ENCODE peak calls at places on chromosomes 12 and 14, in six cellular contexts. Z is HepG2, P is K562, M is GM12878, B is GM12891, C is H1. J is an unnamed sample.

GRCh38 chr12:130281157-130281799 is 56.4 kb upstream of the PIWIL1 start:
- DNase-seq in Z (no peak), P (peak; percentile 50), M (no peak), B (no peak), C (peak; percentile 29), J (no peak)

GRCh38 chr12:7190268-7191055 is 976 bp downstream of the PEX5 start:
- DNase-seq in Z (peak; percentile 12), P (peak; percentile 9), M (no peak), B (peak; percentile 15), C (no peak), J (no peak)

GRCh38 chr14:97319691-97320090 is 522.5 kb downstream of the VRK1 start:
- DNase-seq in Z (no peak), P (no peak), M (no peak), B (no peak), C (no peak), J (no peak)

GRCh38 chr12:109720152-109720855 is 6.7 kb downstream of the FAM222A start:
- DNase-seq in Z (no peak), P (no peak), M (no peak), B (no peak), C (no peak), J (no peak)

GRCh38 chr14:46147486-46147885 is 504.1 kb downstream of the RPL10L start:
- DNase-seq in Z (no peak), P (no peak), M (no peak), B (no peak), C (no peak), J (no peak)

GRCh38 chr14:24673534-24674203 is 39.7 kb upstream of the GZMB start:
- DNase-seq in Z (no peak), P (no peak), M (peak; percentile 71), B (no peak), C (no peak), J (no peak)

GRCh38 chr14:24398943-24399801 is at the start of gene NYNRIN:
- DNase-seq in Z (no peak), P (peak; percentile 42), M (no peak), B (no peak), C (no peak), J (no peak)

GRCh38 chr12:123614531-123614930 is 12.6 kb downstream of the DDX55 start:
- DNase-seq in Z (no peak), P (no peak), M (no peak), B (no peak), C (no peak), J (no peak)

GRCh38 chr12:109753054-109753401 is 39.4 kb downstream of the FAM222A start:
- DNase-seq in Z (no peak), P (no peak), M (no peak), B (no peak), C (no peak), J (no peak)

GRCh38 chr12:90959538-90960139 is 4.7 kb upstream of the CCER1 start:
- DNase-seq in Z (peak; percentile 26), P (peak; percentile 50), M (no peak), B (no peak), C (no peak), J (no peak)

GRCh38 chr12:119780786-119781434 is 96.2 kb downstream of the CIT start:
- DNase-seq in Z (peak; percentile 37), P (peak; percentile 62), M (no peak), B (no peak), C (no peak), J (no peak)

GRCh38 chr12:53575502-53576264 is 50.5 kb downstream of the ATF7 start:
- DNase-seq in Z (no peak), P (peak; percentile 24), M (no peak), B (no peak), C (no peak), J (no peak)

GRCh38 chr14:50045039-50045711 is 71.2 kb downstream of the VCPKMT start:
- DNase-seq in Z (peak; percentile 82), P (peak; percentile 48), M (peak; percentile 54), B (peak; percentile 45), C (no peak), J (peak; percentile 54)

GRCh38 chr12:30794591-30795409 is 40.0 kb upstream of the CAPRIN2 start:
- DNase-seq in Z (peak; percentile 67), P (peak; percentile 39), M (no peak), B (no peak), C (peak; percentile 59), J (no peak)

GRCh38 chr14:66009104-66009503 is 477.1 kb upstream of the CCDC196 start:
- DNase-seq in Z (no peak), P (no peak), M (no peak), B (no peak), C (no peak), J (no peak)

GRCh38 chr12:95956557-95957145 is 13.5 kb downstream of the AMDHD1 start:
- DNase-seq in Z (no peak), P (no peak), M (no peak), B (no peak), C (no peak), J (no peak)

GRCh38 chr14:22319526-22320352 is 269.3 kb downstream of the DAD1 start:
- DNase-seq in Z (peak; percentile 80), P (peak; percentile 53), M (peak; percentile 42), B (no peak), C (no peak), J (no peak)

GRCh38 chr12:108686753-108687152 is 44.6 kb downstream of the CORO1C start:
- DNase-seq in Z (no peak), P (no peak), M (no peak), B (no peak), C (no peak), J (no peak)
- TF ChIP-seq POLR2A in Z (no peak), P (no peak), M (no peak), B (no peak), C (no peak), J (no peak)

DNA sequence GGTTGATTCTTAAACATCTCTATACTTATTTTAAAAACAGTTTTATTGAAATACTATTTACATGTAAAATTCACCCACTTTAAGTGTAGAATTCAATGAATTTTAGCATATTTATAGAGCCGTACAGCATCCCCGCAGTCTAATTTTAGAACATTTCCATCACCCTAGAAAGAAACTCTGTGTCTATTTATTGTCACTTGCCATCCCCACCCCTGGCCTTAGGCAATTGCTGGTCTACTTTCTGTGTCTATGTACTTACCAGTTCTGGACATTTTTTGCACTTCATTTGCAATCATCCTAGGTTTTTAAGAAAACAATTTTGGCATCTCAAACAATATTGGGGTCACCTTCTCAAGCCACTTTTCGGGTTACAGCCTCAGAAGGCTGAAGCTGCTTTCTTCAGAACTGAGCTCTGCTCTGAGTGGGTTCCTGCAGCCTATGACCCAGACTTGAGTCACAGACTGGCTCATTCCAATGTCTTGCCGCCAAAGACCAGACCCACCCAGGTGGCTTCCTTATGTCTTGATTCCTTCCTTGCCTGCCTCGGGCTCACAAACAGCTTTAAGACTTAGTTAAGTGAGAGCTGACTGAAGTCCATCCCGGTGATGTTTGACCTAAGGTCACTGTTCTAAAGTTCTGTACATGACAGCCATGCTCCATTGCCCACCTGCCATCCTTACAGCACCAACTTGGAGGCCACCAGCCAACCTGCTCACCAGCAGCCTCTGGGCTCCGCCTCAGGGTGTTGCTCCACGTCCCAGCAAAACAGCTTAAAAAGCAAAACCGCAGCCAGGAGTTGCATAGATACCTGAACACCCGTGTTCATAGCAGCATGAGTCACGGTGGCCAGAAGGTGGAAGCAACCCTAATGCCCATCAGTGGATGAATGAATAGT is 131.5 kb downstream of the CHST11 start:
- DNase-seq in Z (no peak), P (no peak), M (no peak), B (no peak), C (no peak), J (no peak)
- TF ChIP-seq TAF1 in Z (no peak), P (no peak), M (no peak), B (no peak), C (no peak), J (no peak)

GRCh38 chr14:74955229-74955999 is at the start of gene PGF:
- DNase-seq in Z (no peak), P (peak; percentile 59), M (no peak), B (no peak), C (no peak), J (peak; percentile 55)
- TF ChIP-seq POLR2A in Z (peak; percentile 78), P (no peak), M (no peak), B (no peak), C (peak; percentile 62), J (no peak)

DNA sequence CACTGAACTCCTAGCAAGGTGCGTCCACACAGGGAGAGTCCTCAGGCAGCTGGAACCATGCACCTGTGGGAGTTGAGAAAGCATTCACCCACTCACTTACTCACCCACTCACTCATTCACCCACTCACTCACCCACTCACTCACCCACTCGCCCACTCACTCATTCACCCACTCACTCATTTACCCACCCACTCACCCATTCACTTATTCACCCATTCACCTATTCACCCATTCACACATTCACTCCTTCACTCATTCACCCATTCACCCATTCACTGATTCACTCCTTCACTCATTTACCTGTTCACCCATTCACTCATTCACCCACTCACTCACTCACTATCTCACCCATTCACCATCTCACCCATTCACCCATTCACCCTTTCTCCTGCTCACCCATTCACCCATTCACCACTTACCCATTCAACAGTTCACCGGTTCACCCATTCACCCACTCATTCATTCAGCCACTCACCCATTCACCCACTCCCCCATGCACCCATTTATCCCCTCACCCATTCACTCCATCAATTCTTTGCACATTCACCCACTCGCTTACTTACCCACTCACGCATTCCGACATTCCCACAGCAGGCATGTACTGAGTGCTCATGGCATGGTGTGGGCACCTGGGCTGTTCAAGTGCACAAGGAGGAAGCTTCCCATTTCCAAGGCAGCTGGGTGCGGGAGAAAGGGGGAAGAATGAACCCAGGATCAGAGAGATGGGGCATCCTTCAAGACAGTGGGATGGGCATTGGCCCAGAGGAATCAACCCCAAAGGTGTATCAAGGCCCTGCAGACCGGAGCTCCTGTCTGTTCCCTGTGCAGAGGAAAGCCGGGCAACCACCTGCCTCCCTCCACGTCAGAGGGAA is 135.2 kb upstream of the C14orf180 start:
- DNase-seq in Z (no peak), P (no peak), M (no peak), B (no peak), C (no peak), J (no peak)
- TF ChIP-seq TAF1 in Z (no peak), P (no peak), M (no peak), B (no peak), C (no peak), J (no peak)

DNA sequence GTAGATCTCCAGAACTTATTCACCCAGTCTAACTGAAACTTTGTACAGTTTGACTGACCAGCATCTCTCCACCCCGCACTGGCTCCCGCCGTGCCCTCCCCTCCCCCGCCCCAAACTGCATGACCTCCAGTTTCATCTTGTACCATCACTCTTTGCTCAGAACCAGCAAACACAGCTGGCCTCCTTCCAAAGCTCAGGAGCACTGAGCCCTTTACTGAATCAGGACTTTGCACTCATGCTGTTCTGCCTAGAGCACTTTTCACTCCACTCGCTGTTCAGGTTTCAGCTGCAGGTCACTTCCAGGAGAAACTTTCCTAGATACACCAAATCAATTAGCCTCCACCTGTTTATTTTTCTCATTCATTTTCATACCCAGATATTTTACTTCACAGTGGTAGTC is 455.3 kb upstream of the PDE3A start:
- DNase-seq in Z (peak; percentile 52), P (no peak), M (no peak), B (no peak), C (no peak), J (no peak)
- TF ChIP-seq POLR2A in Z (no peak), P (no peak), M (no peak), B (no peak), C (no peak), J (no peak)